ENCODE peak calls at places on chromosome 10, in seven cellular contexts. L is neural progenitor cell, X is suprapubic skin, T is vagina, I is nephron progenitor cell, U is tibial artery, F is fibroblast of lung. E is an unnamed sample.

GRCh38 chr10:3538850-3539531 is 246.0 kb downstream of the KLF6 start:
- DNase-seq in L (peak), X (no peak), T (no peak), I (no peak), U (peak), F (peak), E (no peak)

GRCh38 chr10:50544095-50544856 is 79.5 kb downstream of the SGMS1 start:
- DNase-seq in L (no peak), X (no peak), T (no peak), I (no peak), U (no peak), F (no peak), E (no peak)

GRCh38 chr10:5033061-5033770 is 29.6 kb upstream of the AKR1C2 start:
- DNase-seq in L (no peak), X (no peak), T (no peak), I (no peak), U (no peak), F (peak), E (no peak)

GRCh38 chr10:35195361-35196306 is 69.0 kb downstream of the CREM start:
- DNase-seq in L (peak), X (no peak), T (peak), I (peak), U (peak), F (peak), E (no peak)

GRCh38 chr10:120684211-120684610 is 167.0 kb upstream of the WDR11 start:
- DNase-seq in L (no peak), X (no peak), T (no peak), I (no peak), U (no peak), F (no peak), E (no peak)

GRCh38 chr10:133209641-133210040 is 20.4 kb upstream of the UTF1 start:
- DNase-seq in L (no peak), X (no peak), T (no peak), I (no peak), U (no peak), F (no peak), E (no peak)

GRCh38 chr10:15197276-15197675 is 28.8 kb upstream of the NMT2 start:
- DNase-seq in L (no peak), X (no peak), T (no peak), I (no peak), U (no peak), F (peak), E (no peak)

GRCh38 chr10:86283466-86284287 is 82.9 kb downstream of the GRID1 start:
- DNase-seq in L (no peak), X (peak), T (peak), I (no peak), U (no peak), F (no peak), E (no peak)

GRCh38 chr10:97466755-97467154 is 20.8 kb downstream of the ZDHHC16 start:
- DNase-seq in L (no peak), X (no peak), T (no peak), I (no peak), U (no peak), F (no peak), E (no peak)

GRCh38 chr10:61642692-61643091 is 20.0 kb upstream of the CABCOCO1 start:
- DNase-seq in L (no peak), X (no peak), T (no peak), I (no peak), U (no peak), F (peak), E (no peak)

GRCh38 chr10:22899307-22899706 is 28.5 kb upstream of the ARMC3 start:
- DNase-seq in L (no peak), X (no peak), T (no peak), I (no peak), U (no peak), F (no peak), E (no peak)

GRCh38 chr10:100669616-100670015 is 75.8 kb upstream of the PAX2 start:
- DNase-seq in L (no peak), X (no peak), T (no peak), I (no peak), U (no peak), F (no peak), E (no peak)

DNA sequence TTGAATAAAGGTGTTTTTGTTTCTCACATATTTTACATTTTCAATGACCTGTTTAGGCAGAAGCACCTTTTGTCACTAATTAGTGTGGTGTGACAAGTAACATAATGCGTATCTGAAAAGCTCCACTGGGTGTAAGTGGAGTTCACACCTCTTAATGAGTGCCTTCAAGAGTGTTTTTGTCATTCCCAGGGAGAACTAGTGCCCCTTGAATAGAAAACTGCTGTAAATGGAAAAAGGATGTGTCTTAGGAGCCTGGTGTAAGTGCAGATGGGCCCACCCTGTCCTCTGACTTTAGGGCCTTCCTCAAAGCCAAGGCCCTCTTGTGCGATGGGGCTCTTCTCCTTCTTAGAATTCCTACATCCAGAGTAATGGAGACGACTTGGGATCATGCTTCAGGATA is 170.0 kb downstream of the MGMT start:
- DNase-seq in L (peak), X (no peak), T (no peak), I (no peak), U (no peak), F (no peak), E (no peak)
- TF ChIP-seq CTCF in L (no peak), X (no peak), T (no peak), I (no peak), U (no peak), F (no peak), E (no peak)

DNA sequence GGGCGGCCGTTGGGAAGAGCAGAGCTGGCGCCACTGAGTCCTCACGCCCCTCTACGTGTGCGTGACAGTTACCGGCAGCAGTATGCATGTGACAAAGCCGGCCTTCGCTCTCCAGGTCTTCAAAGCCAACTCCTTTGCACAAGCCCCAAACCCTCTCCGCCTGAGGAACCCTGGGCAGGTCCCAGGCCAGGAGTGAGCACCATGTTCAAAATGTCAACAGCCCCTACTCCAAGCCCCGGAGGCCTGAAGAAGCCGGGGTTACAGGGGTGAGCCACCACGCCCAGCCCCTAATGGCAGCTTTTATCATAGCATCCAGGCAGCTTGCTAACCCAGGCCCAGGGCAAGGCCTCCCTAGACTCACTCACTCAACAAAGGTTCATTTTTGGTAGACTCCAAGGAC is 70.8 kb downstream of the OAT start:
- DNase-seq in L (no peak), X (no peak), T (no peak), I (no peak), U (peak), F (no peak), E (no peak)
- TF ChIP-seq CTCF in L (peak), X (no peak), T (no peak), I (no peak), U (no peak), F (no peak), E (peak)

GRCh38 chr10:83373659-83374058 is 765.6 kb upstream of the GHITM start:
- DNase-seq in L (peak), X (no peak), T (no peak), I (peak), U (no peak), F (no peak), E (no peak)
- TF ChIP-seq CTCF in L (peak), X (no peak), T (no peak), I (peak), U (no peak), F (no peak), E (peak)

GRCh38 chr10:78972947-78973900 is 95.5 kb upstream of the ZMIZ1 start:
- DNase-seq in L (peak), X (peak), T (peak), I (no peak), U (peak), F (peak), E (peak)
- TF ChIP-seq CTCF in L (no peak), X (no peak), T (no peak), I (no peak), U (no peak), F (no peak), E (peak)

GRCh38 chr10:44343836-44344235 is 41.1 kb downstream of the CXCL12 start:
- DNase-seq in L (no peak), X (peak), T (no peak), I (no peak), U (no peak), F (no peak), E (no peak)
- TF ChIP-seq CTCF in L (no peak), X (no peak), T (no peak), I (no peak), U (no peak), F (no peak), E (no peak)

GRCh38 chr10:30687698-30688213 is 58.2 kb upstream of the LYZL2 start:
- DNase-seq in L (peak), X (no peak), T (no peak), I (peak), U (peak), F (peak), E (peak)
- TF ChIP-seq CTCF in L (peak), X (peak), T (peak), I (peak), U (peak), F (peak), E (peak)

DNA sequence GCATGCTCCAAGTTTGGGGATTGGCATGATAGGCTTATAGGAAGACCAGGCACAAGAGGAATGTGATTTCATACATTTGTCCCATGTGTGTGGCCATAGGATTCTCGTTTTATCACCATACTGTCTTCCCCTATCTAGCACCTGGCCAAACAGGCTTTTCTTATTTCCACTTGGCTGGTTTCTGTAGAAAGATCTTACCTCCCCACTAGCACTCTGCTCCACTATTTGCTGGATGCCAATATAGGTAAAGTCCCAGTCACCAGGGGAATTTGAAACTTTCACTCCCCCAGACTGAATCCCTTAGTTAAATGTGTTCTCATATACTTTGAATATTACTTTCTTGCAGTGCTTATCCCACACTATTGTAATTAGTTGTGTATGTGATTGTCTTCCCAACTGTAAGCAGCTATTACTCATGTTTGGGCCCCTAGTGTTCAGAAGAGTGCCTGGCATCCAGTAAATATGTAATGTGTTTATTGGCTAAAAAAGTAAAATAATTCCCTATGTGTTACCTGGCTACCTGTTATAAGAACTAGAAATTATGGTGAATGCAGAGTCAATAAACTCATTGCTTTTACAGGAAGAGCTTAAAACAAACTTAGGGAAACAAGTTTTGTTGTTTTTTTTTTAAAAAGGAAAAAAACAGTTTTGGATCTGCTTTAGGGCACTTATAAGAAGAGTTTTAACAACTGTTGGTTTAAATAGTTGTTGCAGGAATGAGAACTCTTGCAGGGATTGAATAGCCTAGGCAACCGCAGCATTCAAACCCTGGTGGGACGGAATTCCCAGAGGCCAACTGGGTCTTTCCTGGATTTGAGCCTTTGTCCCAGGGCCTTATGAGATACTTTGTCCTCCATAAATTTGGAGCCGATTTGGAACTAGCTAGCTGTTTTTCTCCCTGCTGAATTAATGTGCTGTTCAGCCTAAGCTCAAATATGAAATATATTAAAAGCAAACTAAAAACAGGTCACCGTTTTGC is 109.2 kb downstream of the LRMDA start:
- DNase-seq in L (peak), X (no peak), T (no peak), I (no peak), U (no peak), F (no peak), E (no peak)
- TF ChIP-seq CTCF in L (peak), X (no peak), T (no peak), I (no peak), U (no peak), F (peak), E (peak)

DNA sequence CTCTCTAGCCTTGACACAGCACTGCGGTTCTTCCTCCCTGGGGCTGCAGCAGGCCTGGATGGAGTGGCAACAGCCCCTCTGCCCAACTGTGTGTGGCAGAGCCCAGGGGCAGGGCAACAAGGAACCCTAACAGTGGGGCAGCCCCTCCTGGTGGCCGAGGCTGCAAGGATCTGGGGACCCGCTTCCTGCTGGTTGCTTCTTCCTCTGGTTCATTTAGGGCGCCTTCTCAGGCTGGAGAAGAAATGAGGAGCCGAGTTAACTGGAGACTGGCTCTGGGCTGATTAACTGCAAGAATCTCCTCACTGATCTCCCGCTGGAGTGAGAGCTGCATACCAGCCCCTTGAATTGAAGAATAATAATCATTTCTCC is 80.1 kb upstream of the EMX2 start:
- DNase-seq in L (peak), X (no peak), T (no peak), I (no peak), U (no peak), F (no peak), E (no peak)
- TF ChIP-seq CTCF in L (peak), X (no peak), T (peak), I (peak), U (no peak), F (peak), E (peak)

E was measured in type B pancreatic cell.